ENCODE peak calls at places on chromosome X, in four cellular contexts. M is B cell, R is mammary epithelial cell, H is GM18507. Y is an unnamed sample.
A peak's percentile ranks its signal among the peaks of the same experiment; 100 is the strongest.

GRCh38 chrX:118062817-118063615 is 53.6 kb downstream of the KLHL13 start:
- DNase-seq in M (no peak), R (no peak), H (no peak), Y (no peak)

GRCh38 chrX:154748712-154749339 is 2.1 kb downstream of the GAB3 start:
- DNase-seq in M (peak; percentile 71), R (peak; percentile 45), H (no peak), Y (peak; percentile 50)

GRCh38 chrX:154541896-154542722 is 4.5 kb downstream of the G6PD start:
- DNase-seq in M (no peak), R (peak; percentile 84), H (no peak), Y (peak; percentile 83)

GRCh38 chrX:77814210-77814609 is 28.2 kb upstream of the ATRX start:
- DNase-seq in M (no peak), R (no peak), H (no peak), Y (no peak)

GRCh38 chrX:154010330-154011087 is 9.2 kb downstream of the IRAK1 start:
- DNase-seq in M (no peak), R (no peak), H (no peak), Y (peak; percentile 62)

GRCh38 chrX:46965125-46965758 is 53.0 kb downstream of the JADE3 start:
- DNase-seq in M (no peak), R (peak; percentile 28), H (no peak), Y (peak; percentile 52)

GRCh38 chrX:136115124-136115908 is 32.0 kb upstream of the FHL1 start:
- DNase-seq in M (no peak), R (no peak), H (no peak), Y (no peak)

GRCh38 chrX:52420824-52421443 is 52.1 kb downstream of the XAGE2 start:
- DNase-seq in M (no peak), R (no peak), H (no peak), Y (no peak)

GRCh38 chrX:41381685-41382084 is 47.7 kb downstream of the DDX3X start:
- DNase-seq in M (no peak), R (peak; percentile 83), H (no peak), Y (peak; percentile 80)

GRCh38 chrX:30863969-30864368 is 25.1 kb downstream of the TAB3 start:
- DNase-seq in M (no peak), R (no peak), H (no peak), Y (no peak)

GRCh38 chrX:102712967-102713677 is 874 bp downstream of the GPRASP2 start:
- DNase-seq in M (no peak), R (peak; percentile 40), H (no peak), Y (peak; percentile 53)

GRCh38 chrX:109875831-109876230 is 127.1 kb upstream of the TMEM164 start:
- DNase-seq in M (no peak), R (no peak), H (no peak), Y (no peak)

GRCh38 chrX:72297953-72298730 is 7.6 kb downstream of the CITED1 start:
- DNase-seq in M (no peak), R (peak; percentile 27), H (no peak), Y (peak; percentile 40)

GRCh38 chrX:127519323-127519722 is 532.9 kb downstream of the ACTRT1 start:
- DNase-seq in M (no peak), R (no peak), H (no peak), Y (no peak)

Y was measured in epithelial cell of esophagus.